ENCODE peak calls at places on chromosome 4, in eight cellular contexts. K, S, H, J, O, N, Q and R are unnamed samples.

GRCh38 chr4:152824561-152824960 is 44.8 kb downstream of the ARFIP1 start:
- DNase-seq in K (no peak), S (no peak), H (no peak), J (no peak), O (no peak), N (no peak), Q (no peak), R (no peak)

GRCh38 chr4:14984452-14984851 is 17.8 kb upstream of the CPEB2 start:
- DNase-seq in K (no peak), S (no peak), H (no peak), J (no peak), O (no peak), N (no peak), Q (no peak), R (no peak)

GRCh38 chr4:82947498-82947897 is 47.0 kb downstream of the THAP9 start:
- DNase-seq in K (no peak), S (no peak), H (no peak), J (no peak), O (no peak), N (no peak), Q (no peak), R (no peak)

GRCh38 chr4:673349-674091 is 556 bp downstream of the ATP5ME start:
- DNase-seq in K (no peak), S (no peak), H (peak; percentile 35), J (no peak), O (no peak), N (peak; percentile 51), Q (peak; percentile 20), R (no peak)

GRCh38 chr4:117577686-117578085 is 456.6 kb upstream of the NDST3 start:
- DNase-seq in K (no peak), S (no peak), H (peak; percentile 3), J (no peak), O (no peak), N (no peak), Q (peak; percentile 7), R (no peak)

GRCh38 chr4:110085131-110085530 is 113.3 kb downstream of the ELOVL6 start:
- DNase-seq in K (peak; percentile 23), S (peak; percentile 46), H (no peak), J (no peak), O (no peak), N (no peak), Q (peak; percentile 69), R (peak; percentile 25)

GRCh38 chr4:186886759-186887158 is 163.1 kb upstream of the FAT1 start:
- DNase-seq in K (no peak), S (no peak), H (no peak), J (no peak), O (no peak), N (no peak), Q (no peak), R (no peak)

GRCh38 chr4:150140774-150141400 is 62.6 kb downstream of the DCLK2 start:
- DNase-seq in K (peak; percentile 10), S (peak; percentile 84), H (peak; percentile 77), J (peak; percentile 50), O (no peak), N (no peak), Q (no peak), R (no peak)

GRCh38 chr4:113325876-113326615 is 276.6 kb downstream of the ANK2 start:
- DNase-seq in K (no peak), S (peak; percentile 23), H (peak; percentile 51), J (no peak), O (no peak), N (no peak), Q (no peak), R (no peak)

GRCh38 chr4:3111461-3111860 is 37.0 kb downstream of the HTT start:
- DNase-seq in K (no peak), S (peak; percentile 53), H (peak; percentile 92), J (peak; percentile 78), O (no peak), N (no peak), Q (no peak), R (no peak)

GRCh38 chr4:53507058-53507457 is 84.2 kb downstream of the LNX1 start:
- DNase-seq in K (no peak), S (no peak), H (no peak), J (no peak), O (no peak), N (no peak), Q (no peak), R (no peak)

GRCh38 chr4:153137677-153138630 is 66.3 kb upstream of the TRIM2 start:
- DNase-seq in K (no peak), S (no peak), H (no peak), J (no peak), O (no peak), N (no peak), Q (no peak), R (no peak)

GRCh38 chr4:3202836-3203820 is 45.8 kb upstream of the MSANTD1 start:
- DNase-seq in K (no peak), S (no peak), H (no peak), J (no peak), O (no peak), N (no peak), Q (no peak), R (no peak)

GRCh38 chr4:8039290-8039689 is 99.6 kb upstream of the AFAP1 start:
- DNase-seq in K (no peak), S (no peak), H (no peak), J (no peak), O (no peak), N (no peak), Q (peak; percentile 15), R (no peak)

GRCh38 chr4:138892483-138893386 is 122.8 kb upstream of the NOCT start:
- DNase-seq in K (no peak), S (no peak), H (no peak), J (no peak), O (no peak), N (no peak), Q (no peak), R (no peak)

GRCh38 chr4:91127891-91128290 is 1000.7 kb downstream of the CCSER1 start:
- DNase-seq in K (no peak), S (no peak), H (no peak), J (no peak), O (no peak), N (no peak), Q (no peak), R (no peak)

GRCh38 chr4:164700471-164700870 is 53.5 kb upstream of the SMIM31 start:
- DNase-seq in K (peak; percentile 23), S (peak; percentile 49), H (peak; percentile 3), J (no peak), O (no peak), N (peak; percentile 49), Q (peak; percentile 46), R (peak; percentile 5)

GRCh38 chr4:1809754-1810502 is 16.8 kb downstream of the FGFR3 start:
- DNase-seq in K (peak; percentile 63), S (peak; percentile 63), H (peak; percentile 67), J (peak; percentile 51), O (peak; percentile 52), N (peak; percentile 91), Q (peak; percentile 86), R (peak; percentile 62)

GRCh38 chr4:173240696-173241095 is 72.1 kb downstream of the GALNT7 start:
- DNase-seq in K (no peak), S (no peak), H (no peak), J (no peak), O (no peak), N (no peak), Q (no peak), R (no peak)

GRCh38 chr4:10320130-10320529 is 137.1 kb downstream of the ZNF518B start:
- DNase-seq in K (no peak), S (no peak), H (no peak), J (no peak), O (no peak), N (no peak), Q (no peak), R (no peak)

GRCh38 chr4:6184169-6184568 is 16.2 kb downstream of the JAKMIP1 start:
- DNase-seq in K (no peak), S (no peak), H (no peak), J (no peak), O (no peak), N (no peak), Q (no peak), R (no peak)

GRCh38 chr4:52592287-52592686 is 66.8 kb downstream of the USP46 start:
- DNase-seq in K (no peak), S (no peak), H (no peak), J (no peak), O (no peak), N (no peak), Q (no peak), R (no peak)

GRCh38 chr4:123353656-123354055 is 42.9 kb upstream of the SPRY1 start:
- DNase-seq in K (no peak), S (no peak), H (no peak), J (no peak), O (no peak), N (no peak), Q (no peak), R (no peak)

GRCh38 chr4:15765910-15766703 is 12.0 kb upstream of the CD38 start:
- DNase-seq in K (peak; percentile 90), S (peak; percentile 45), H (no peak), J (no peak), O (no peak), N (no peak), Q (peak; percentile 71), R (peak; percentile 54)

GRCh38 chr4:176187610-176188009 is 7.8 kb downstream of the SPATA4 start:
- DNase-seq in K (no peak), S (peak; percentile 70), H (peak; percentile 78), J (peak; percentile 34), O (no peak), N (no peak), Q (no peak), R (no peak)

GRCh38 chr4:3261411-3262207 is 12.7 kb downstream of the MSANTD1 start:
- DNase-seq in K (no peak), S (no peak), H (no peak), J (no peak), O (no peak), N (no peak), Q (no peak), R (no peak)

GRCh38 chr4:77852892-77853495 is 9.6 kb upstream of the MRPL1 start:
- DNase-seq in K (no peak), S (no peak), H (no peak), J (no peak), O (peak; percentile 28), N (no peak), Q (peak; percentile 85), R (peak; percentile 84)

GRCh38 chr4:143369556-143369955 is 32.9 kb downstream of the GAB1 start:
- DNase-seq in K (no peak), S (no peak), H (no peak), J (no peak), O (no peak), N (no peak), Q (no peak), R (peak; percentile 51)

GRCh38 chr4:88609387-88609786 is 17.1 kb downstream of the HERC3 start:
- DNase-seq in K (no peak), S (peak; percentile 21), H (peak; percentile 38), J (no peak), O (no peak), N (no peak), Q (peak; percentile 44), R (peak; percentile 38)

GRCh38 chr4:20464381-20464780 is 212.7 kb downstream of the SLIT2 start:
- DNase-seq in K (no peak), S (peak; percentile 85), H (peak; percentile 84), J (peak; percentile 68), O (no peak), N (no peak), Q (no peak), R (no peak)

GRCh38 chr4:2786794-2787229 is 6.1 kb upstream of the SH3BP2 start:
- DNase-seq in K (no peak), S (no peak), H (no peak), J (no peak), O (no peak), N (no peak), Q (no peak), R (no peak)

GRCh38 chr4:40843696-40844095 is 93.9 kb downstream of the NSUN7 start:
- DNase-seq in K (no peak), S (no peak), H (peak; percentile 10), J (no peak), O (no peak), N (no peak), Q (peak; percentile 29), R (peak; percentile 17)

GRCh38 chr4:126604273-126604867 is 1028.4 kb upstream of the INTU start:
- DNase-seq in K (peak; percentile 8), S (peak; percentile 40), H (peak; percentile 61), J (peak; percentile 44), O (no peak), N (peak; percentile 54), Q (peak; percentile 16), R (peak; percentile 35)

GRCh38 chr4:55553442-55553841 is 6.7 kb upstream of the CLOCK start:
- DNase-seq in K (peak; percentile 75), S (peak; percentile 90), H (peak; percentile 86), J (no peak), O (no peak), N (no peak), Q (no peak), R (no peak)